ENCODE peak calls at places on chromosomes 12 and 14, in ten cellular contexts. C, S, T, Q, I, V, Z, B, K and N are unnamed samples.

GRCh38 chr12:66636771-66637170 is 42.1 kb downstream of the GRIP1 start:
- DNase-seq in C (no peak), S (no peak), T (no peak), Q (no peak), I (no peak), V (no peak), Z (peak), B (no peak), K (no peak), N (no peak)

GRCh38 chr12:122793685-122794106 is 19.3 kb downstream of the CCDC62 start:
- DNase-seq in C (no peak), S (no peak), T (no peak), Q (peak), I (peak), V (peak), Z (peak), B (no peak), K (no peak), N (peak)

GRCh38 chr12:45878630-45879255 is 111.6 kb downstream of the SCAF11 start:
- DNase-seq in C (no peak), S (peak), T (no peak), Q (no peak), I (peak), V (no peak), Z (peak), B (no peak), K (no peak), N (no peak)

GRCh38 chr14:30621354-30621953 is 665 bp upstream of the SCFD1 start:
- DNase-seq in C (no peak), S (peak), T (no peak), Q (no peak), I (peak), V (no peak), Z (peak), B (no peak), K (no peak), N (no peak)

GRCh38 chr12:6549379-6550151 is 6.3 kb downstream of the IFFO1 start:
- DNase-seq in C (no peak), S (no peak), T (no peak), Q (no peak), I (no peak), V (no peak), Z (no peak), B (no peak), K (no peak), N (no peak)

GRCh38 chr12:66409195-66409871 is 107.0 kb downstream of the HELB start:
- DNase-seq in C (peak), S (no peak), T (no peak), Q (no peak), I (peak), V (peak), Z (peak), B (peak), K (peak), N (peak)

GRCh38 chr12:13304924-13305323 is 108.4 kb downstream of the EMP1 start:
- DNase-seq in C (no peak), S (no peak), T (no peak), Q (no peak), I (no peak), V (no peak), Z (no peak), B (no peak), K (no peak), N (no peak)

GRCh38 chr14:32010561-32011188 is 66.4 kb upstream of the ARHGAP5 start:
- DNase-seq in C (no peak), S (no peak), T (no peak), Q (peak), I (no peak), V (no peak), Z (peak), B (no peak), K (no peak), N (peak)

GRCh38 chr12:53623526-53623925 is 2.7 kb downstream of the ATF7 start:
- DNase-seq in C (no peak), S (no peak), T (no peak), Q (no peak), I (no peak), V (no peak), Z (no peak), B (no peak), K (no peak), N (no peak)

GRCh38 chr12:119720349-119720748 is 52.4 kb downstream of the PRKAB1 start:
- DNase-seq in C (no peak), S (no peak), T (no peak), Q (no peak), I (no peak), V (no peak), Z (no peak), B (no peak), K (no peak), N (no peak)

GRCh38 chr12:59678759-59679411 is 83.1 kb downstream of the SLC16A7 start:
- DNase-seq in C (no peak), S (no peak), T (no peak), Q (no peak), I (no peak), V (no peak), Z (no peak), B (no peak), K (no peak), N (no peak)

GRCh38 chr14:70282666-70283065 is 76.8 kb downstream of the COX16 start:
- DNase-seq in C (no peak), S (no peak), T (no peak), Q (no peak), I (no peak), V (no peak), Z (peak), B (no peak), K (no peak), N (no peak)

GRCh38 chr12:57235012-57235727 is 5.7 kb downstream of the SHMT2 start:
- DNase-seq in C (no peak), S (no peak), T (no peak), Q (no peak), I (no peak), V (no peak), Z (peak), B (no peak), K (no peak), N (no peak)

GRCh38 chr12:22919883-22920282 is 294.9 kb downstream of the ETNK1 start:
- DNase-seq in C (no peak), S (no peak), T (no peak), Q (no peak), I (no peak), V (no peak), Z (no peak), B (no peak), K (no peak), N (no peak)

GRCh38 chr12:95898081-95898480 is 39.3 kb downstream of the SNRPF start:
- DNase-seq in C (no peak), S (no peak), T (no peak), Q (no peak), I (no peak), V (no peak), Z (no peak), B (no peak), K (no peak), N (no peak)

GRCh38 chr12:4817813-4818212 is 91.9 kb upstream of the KCNA1 start:
- DNase-seq in C (no peak), S (no peak), T (no peak), Q (no peak), I (no peak), V (no peak), Z (peak), B (no peak), K (no peak), N (no peak)

GRCh38 chr12:125075-125474 is 58.5 kb downstream of the IQSEC3 start:
- DNase-seq in C (no peak), S (no peak), T (no peak), Q (no peak), I (no peak), V (no peak), Z (no peak), B (no peak), K (no peak), N (no peak)